ENCODE peak calls at places on chromosomes 12 and 14, in nine cellular contexts. Q is NCI-H1092, E is AML-193, H is HEK293T, L is astrocyte of the cerebellum, M is left cardiac atrium, I is pancreas, D is fibroblast of gingiva, S is activated T-cell treated with anti-CD3 and anti-CD28 coated beads for 48 hours. V is an unnamed sample.

GRCh38 chr12:120080043-120080400 is 36.5 kb downstream of the RAB35 start:
- DNase-seq in Q (no peak), E (no peak), H (no peak), L (no peak), M (no peak), I (no peak), D (no peak), S (no peak), V (no peak)

GRCh38 chr14:59346329-59346728 is 118.9 kb downstream of the GPR135 start:
- DNase-seq in Q (no peak), E (no peak), H (no peak), L (no peak), M (no peak), I (no peak), D (no peak), S (no peak), V (no peak)

GRCh38 chr12:62435337-62436163 is 31.1 kb upstream of the MON2 start:
- DNase-seq in Q (peak; percentile 7), E (peak; percentile 83), H (peak; percentile 19), L (peak; percentile 49), M (peak; percentile 47), I (peak; percentile 51), D (peak; percentile 59), S (peak; percentile 25), V (peak; percentile 6)

GRCh38 chr12:48307269-48307668 is 43.5 kb downstream of the ZNF641 start:
- DNase-seq in Q (no peak), E (no peak), H (no peak), L (no peak), M (no peak), I (no peak), D (no peak), S (no peak), V (no peak)

GRCh38 chr12:9760699-9761406 is at the start of gene CD69:
- DNase-seq in Q (no peak), E (peak; percentile 76), H (no peak), L (no peak), M (no peak), I (no peak), D (no peak), S (peak; percentile 64), V (no peak)

GRCh38 chr12:65655074-65655493 is 169.2 kb upstream of the HMGA2 start:
- DNase-seq in Q (no peak), E (no peak), H (no peak), L (no peak), M (no peak), I (no peak), D (no peak), S (no peak), V (no peak)

GRCh38 chr12:41188058-41188840 is at the start of gene PDZRN4:
- DNase-seq in Q (no peak), E (no peak), H (no peak), L (no peak), M (no peak), I (no peak), D (no peak), S (no peak), V (no peak)

GRCh38 chr14:89027097-89027740 is 202.8 kb downstream of the TTC8 start:
- DNase-seq in Q (peak; percentile 21), E (peak; percentile 15), H (peak; percentile 85), L (no peak), M (peak; percentile 53), I (peak; percentile 35), D (peak; percentile 30), S (peak; percentile 67), V (peak; percentile 53)

GRCh38 chr12:50057896-50058670 is 687 bp downstream of the ASIC1 start:
- DNase-seq in Q (no peak), E (no peak), H (no peak), L (no peak), M (no peak), I (no peak), D (no peak), S (no peak), V (no peak)

GRCh38 chr12:52945389-52946232 is 3.3 kb upstream of the KRT18 start:
- DNase-seq in Q (no peak), E (no peak), H (no peak), L (no peak), M (no peak), I (peak; percentile 66), D (no peak), S (no peak), V (no peak)

GRCh38 chr14:37546621-37547447 is 48.2 kb downstream of the FOXA1 start:
- DNase-seq in Q (peak; percentile 9), E (no peak), H (no peak), L (no peak), M (no peak), I (no peak), D (peak; percentile 31), S (no peak), V (no peak)

GRCh38 chr12:84741727-84742126 is 170.9 kb downstream of the SLC6A15 start:
- DNase-seq in Q (no peak), E (no peak), H (no peak), L (no peak), M (no peak), I (no peak), D (no peak), S (no peak), V (no peak)

GRCh38 chr12:89760783-89761182 is 52.1 kb upstream of the ATP2B1 start:
- DNase-seq in Q (no peak), E (no peak), H (no peak), L (no peak), M (no peak), I (no peak), D (no peak), S (no peak), V (no peak)